ENCODE peak calls at places on chromosome 3, in five cellular contexts. W, R, O, L and G are unnamed samples.

GRCh38 chr3:52102934-52103333 is 46.6 kb upstream of the DUSP7 start:
- DNase-seq in W (no peak), R (no peak), O (no peak), L (no peak), G (no peak)

GRCh38 chr3:99250821-99251355 is 349.4 kb upstream of the DCBLD2 start:
- DNase-seq in W (peak; percentile 40), R (no peak), O (no peak), L (no peak), G (no peak)

GRCh38 chr3:114179575-114179974 is 723 bp upstream of the DRD3 start:
- DNase-seq in W (no peak), R (no peak), O (no peak), L (peak; percentile 52), G (no peak)

GRCh38 chr3:45978348-45978747 is 17.3 kb downstream of the FYCO1 start:
- DNase-seq in W (no peak), R (peak; percentile 96), O (no peak), L (no peak), G (no peak)

GRCh38 chr3:12946661-12947316 is 105.4 kb upstream of the RPL32 start:
- DNase-seq in W (no peak), R (no peak), O (no peak), L (no peak), G (peak; percentile 92)

GRCh38 chr3:8416965-8417364 is 84.7 kb upstream of the LMCD1 start:
- DNase-seq in W (no peak), R (peak; percentile 55), O (no peak), L (peak; percentile 43), G (no peak)

GRCh38 chr3:13544293-13544831 is 4.6 kb upstream of the FBLN2 start:
- DNase-seq in W (peak; percentile 11), R (no peak), O (peak; percentile 73), L (peak; percentile 18), G (peak; percentile 99)

GRCh38 chr3:11459147-11459837 is 184.4 kb downstream of the VGLL4 start:
- DNase-seq in W (no peak), R (no peak), O (peak; percentile 36), L (no peak), G (peak; percentile 83)

GRCh38 chr3:168002786-168003368 is 92.8 kb downstream of the GOLIM4 start:
- DNase-seq in W (no peak), R (peak; percentile 64), O (no peak), L (no peak), G (no peak)

GRCh38 chr3:113091417-113091816 is 100.6 kb downstream of the GTPBP8 start:
- DNase-seq in W (no peak), R (no peak), O (no peak), L (no peak), G (no peak)

GRCh38 chr3:35671483-35671882 is 32.2 kb downstream of the ARPP21 start:
- DNase-seq in W (no peak), R (no peak), O (no peak), L (no peak), G (no peak)